ENCODE peak calls at places on chromosomes 1 and 21, in four cellular contexts. B is IMR-90, L is endothelial cell, V is mesothelial cell of epicardium. G is an unnamed sample.

GRCh38 chr1:54995835-54996234 is 2.9 kb upstream of the BSND start:
- DNase-seq in B (no peak), L (no peak), V (no peak), G (no peak)

GRCh38 chr1:62334434-62334833 is 15.2 kb upstream of the KANK4 start:
- DNase-seq in B (no peak), L (no peak), V (no peak), G (no peak)

GRCh38 chr1:45864124-45864721 is 60.8 kb downstream of the MAST2 start:
- DNase-seq in B (no peak), L (no peak), V (no peak), G (no peak)

GRCh38 chr1:153679337-153680119 is 1.0 kb downstream of the NPR1 start:
- DNase-seq in B (no peak), L (peak), V (no peak), G (peak)

GRCh38 chr1:56477164-56478111 is 101.9 kb downstream of the PLPP3 start:
- DNase-seq in B (peak), L (peak), V (peak), G (peak)

GRCh38 chr1:16021681-16022080 is at the start of gene CLCNKA:
- DNase-seq in B (no peak), L (no peak), V (no peak), G (no peak)

GRCh38 chr21:14673649-14674048 is 127.5 kb upstream of the SAMSN1 start:
- DNase-seq in B (no peak), L (no peak), V (no peak), G (no peak)

GRCh38 chr1:911875-912739 is 11.6 kb upstream of the SAMD11 start:
- DNase-seq in B (no peak), L (no peak), V (no peak), G (no peak)

GRCh38 chr1:40305451-40305850 is 11.6 kb downstream of the COL9A2 start:
- DNase-seq in B (no peak), L (no peak), V (no peak), G (no peak)

GRCh38 chr1:236560213-236560771 is 36.5 kb downstream of the LGALS8 start:
- DNase-seq in B (no peak), L (no peak), V (no peak), G (no peak)
- TF ChIP-seq CTCF in B (no peak), L (no peak), V (no peak), G (no peak)

GRCh38 chr1:66351913-66352312 is 182.0 kb upstream of the SGIP1 start:
- DNase-seq in B (no peak), L (no peak), V (no peak), G (no peak)

GRCh38 chr1:66353207-66353606 is 180.7 kb upstream of the SGIP1 start:
- DNase-seq in B (no peak), L (peak), V (no peak), G (peak)

GRCh38 chr1:66350001-66350547 is 183.9 kb upstream of the SGIP1 start:
- DNase-seq in B (peak), L (no peak), V (no peak), G (no peak)

GRCh38 chr1:66352783-66353182 is 181.2 kb upstream of the SGIP1 start:
- DNase-seq in B (no peak), L (no peak), V (no peak), G (no peak)

GRCh38 chr1:66351474-66351873 is 182.5 kb upstream of the SGIP1 start:
- DNase-seq in B (peak), L (no peak), V (no peak), G (no peak)
- TF ChIP-seq CTCF in B (no peak), L (no peak), V (no peak), G (no peak)

GRCh38 chr21:45954271-45954670 is 27.3 kb upstream of the COL6A1 start:
- DNase-seq in B (no peak), L (no peak), V (no peak), G (no peak)
- TF ChIP-seq CTCF in B (peak), L (no peak), V (no peak), G (no peak)

GRCh38 chr1:203306970-203307541 is 1.7 kb downstream of the BTG2 start:
- DNase-seq in B (no peak), L (no peak), V (no peak), G (no peak)

GRCh38 chr1:203305809-203306088 is 430 bp downstream of the BTG2 start:
- DNase-seq in B (no peak), L (no peak), V (no peak), G (no peak)

GRCh38 chr1:203307690-203308126 is 2.4 kb downstream of the BTG2 start:
- DNase-seq in B (no peak), L (no peak), V (no peak), G (no peak)

GRCh38 chr1:203304919-203305808 is at the start of gene BTG2:
- DNase-seq in B (peak), L (peak), V (peak), G (peak)

GRCh38 chr1:203306089-203306969 is 1.0 kb downstream of the BTG2 start:
- DNase-seq in B (peak), L (no peak), V (no peak), G (no peak)
- TF ChIP-seq CTCF in B (peak), L (no peak), V (no peak), G (no peak)

DNA sequence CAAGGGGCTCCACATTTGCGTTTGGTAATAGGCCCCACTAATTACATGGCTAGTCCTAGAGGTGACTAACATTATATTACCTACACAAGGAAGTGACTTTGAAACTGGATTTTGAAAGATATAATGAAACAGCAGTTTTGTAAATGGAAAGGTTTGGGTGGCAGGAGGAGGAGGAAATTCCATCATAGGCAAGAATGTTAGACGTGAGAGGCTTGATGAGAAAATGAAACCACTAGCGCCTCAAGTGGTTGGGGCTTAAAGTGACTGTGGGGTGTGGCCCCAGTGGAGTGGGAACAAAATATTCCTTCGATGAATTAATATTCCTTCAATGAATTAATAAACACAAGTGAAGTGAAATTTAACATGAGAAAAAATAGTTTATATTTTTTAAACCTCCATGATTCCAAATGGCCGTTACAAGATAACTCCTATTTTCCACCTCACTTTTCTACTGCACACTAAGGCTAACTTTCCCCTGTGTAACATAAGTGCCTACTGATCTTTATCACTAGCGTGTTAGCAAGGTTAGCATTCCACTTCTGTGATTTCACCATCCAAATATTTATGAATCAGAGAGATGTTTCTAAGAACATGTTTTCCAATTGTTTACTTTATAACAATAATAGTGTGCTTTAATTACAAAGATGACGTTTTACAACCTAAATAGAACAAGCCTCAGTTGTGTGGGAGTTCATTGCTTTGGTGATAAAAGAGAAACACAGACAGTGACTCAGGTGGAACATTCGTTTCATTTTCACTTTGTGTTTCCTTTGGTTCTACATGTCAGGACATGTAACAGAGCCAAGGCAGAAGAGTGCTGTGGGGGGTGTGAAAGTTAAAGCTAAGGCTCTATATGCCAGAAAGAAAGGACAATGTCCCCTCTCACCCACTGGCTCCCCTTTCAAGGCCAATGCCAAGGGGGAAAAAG is 12.5 kb upstream of the ATF3 start:
- DNase-seq in B (peak), L (peak), V (no peak), G (no peak)
- TF ChIP-seq CTCF in B (peak), L (peak), V (peak), G (peak)

G was measured in neural crest cell.